ENCODE peak calls at places on chromosome 22, in seven cellular contexts. U is NCI-H2081; G is LoVo; K is activated CD8-positive, alpha-beta T cell treated with anti-CD3 and anti-CD28 coated beads, Interleukin-2, amount 10 ng/mL, durations not matched to agents 7 days and 5 days; S is NCI-H748 treated with DMSO at 0.1 percent for 48 hours; X is Calu3; V is hepatocyte. I is an unnamed sample.

GRCh38 chr22:11307996-11308395 is 4220.0 kb upstream of the OR11H1 start:
- DNase-seq in U (no peak), G (no peak), K (no peak), S (no peak), X (no peak), V (no peak), I (no peak)

GRCh38 chr22:37781434-37782059 is 26.2 kb upstream of the GCAT start:
- DNase-seq in U (no peak), G (no peak), K (no peak), S (no peak), X (no peak), V (no peak), I (no peak)

GRCh38 chr22:22855617-22856308 is 31.9 kb upstream of the IGLL5 start:
- DNase-seq in U (no peak), G (no peak), K (peak), S (no peak), X (peak), V (peak), I (peak)

GRCh38 chr22:19143967-19144400 is 467 bp downstream of the ESS2 start:
- DNase-seq in U (no peak), G (peak), K (peak), S (no peak), X (peak), V (no peak), I (peak)

GRCh38 chr22:31104869-31105268 is 2.5 kb downstream of the SELENOM start:
- DNase-seq in U (no peak), G (no peak), K (no peak), S (no peak), X (no peak), V (peak), I (peak)

GRCh38 chr22:49345896-49346295 is 481.8 kb downstream of the BRD1 start:
- DNase-seq in U (no peak), G (no peak), K (no peak), S (no peak), X (no peak), V (no peak), I (no peak)

GRCh38 chr22:37999640-38000272 is 15.4 kb upstream of the SOX10 start:
- DNase-seq in U (no peak), G (peak), K (no peak), S (no peak), X (peak), V (no peak), I (peak)

GRCh38 chr22:50178871-50179869 is 6.5 kb upstream of the TRABD start:
- DNase-seq in U (no peak), G (no peak), K (no peak), S (no peak), X (no peak), V (no peak), I (no peak)

I was measured in GM12865.